ENCODE peak calls at places on chromosome 2, in ten cellular contexts. I, E, W, U, F, Q, O, T, L and Y are unnamed samples.
A peak's percentile ranks its signal among the peaks of the same experiment; 100 is the strongest.

GRCh38 chr2:117854610-117855009 is 40.1 kb downstream of the DDX18 start:
- DNase-seq in O (no peak), Q (no peak), E (no peak), U (no peak), W (no peak), F (no peak), T (no peak), I (no peak), L (no peak), Y (no peak)

GRCh38 chr2:241540766-241541561 is 17.6 kb upstream of the BOK start:
- DNase-seq in T (peak; percentile 29), I (peak; percentile 26), O (no peak), L (no peak), U (no peak), Q (peak; percentile 11), F (peak; percentile 53), E (peak; percentile 100), W (peak; percentile 73), Y (peak; percentile 73)

GRCh38 chr2:162297925-162298552 is 20.4 kb downstream of the IFIH1 start:
- DNase-seq in W (peak; percentile 77), Q (no peak), L (peak; percentile 66), O (peak; percentile 61), F (peak; percentile 60), U (no peak), E (no peak), I (peak; percentile 77), T (peak; percentile 15), Y (peak; percentile 86)

GRCh38 chr2:15050483-15050882 is 418.0 kb downstream of the LRATD1 start:
- DNase-seq in E (no peak), I (peak; percentile 4), W (no peak), T (peak; percentile 88), Q (peak; percentile 87), F (no peak), L (no peak), O (peak; percentile 45), U (no peak), Y (peak; percentile 59)

GRCh38 chr2:159635006-159635746 is 18.8 kb upstream of the BAZ2B start:
- DNase-seq in F (no peak), W (no peak), E (no peak), U (no peak), I (no peak), O (no peak), T (no peak), Q (no peak), L (no peak), Y (no peak)

GRCh38 chr2:18525236-18525635 is 35.2 kb downstream of the RDH14 start:
- DNase-seq in O (no peak), Q (no peak), T (no peak), I (no peak), U (no peak), F (no peak), E (no peak), L (no peak), W (no peak), Y (no peak)

GRCh38 chr2:197538412-197538811 is 22.5 kb downstream of the MOB4 start:
- DNase-seq in E (no peak), O (no peak), I (no peak), F (no peak), U (no peak), T (no peak), L (no peak), Q (no peak), W (no peak), Y (no peak)

GRCh38 chr2:177164584-177165052 is 48.0 kb upstream of the HNRNPA3 start:
- DNase-seq in F (peak; percentile 70), L (peak; percentile 77), Q (peak; percentile 1), T (peak; percentile 65), E (peak; percentile 68), U (peak; percentile 86), W (peak; percentile 84), O (peak; percentile 84), I (peak; percentile 75), Y (peak; percentile 89)

GRCh38 chr2:160221391-160222276 is 21.6 kb upstream of the ITGB6 start:
- DNase-seq in U (no peak), F (no peak), I (peak; percentile 88), Q (no peak), T (no peak), W (no peak), O (peak; percentile 31), L (no peak), E (no peak), Y (peak; percentile 79)

GRCh38 chr2:46188041-46188715 is 109.0 kb upstream of the EPAS1 start:
- DNase-seq in W (no peak), U (peak; percentile 71), O (no peak), F (no peak), E (no peak), Q (no peak), L (no peak), T (no peak), I (no peak), Y (no peak)

GRCh38 chr2:105582952-105583660 is 161.6 kb upstream of the NCK2 start:
- DNase-seq in I (no peak), L (no peak), O (no peak), U (no peak), E (no peak), W (no peak), F (no peak), T (no peak), Q (no peak), Y (no peak)

GRCh38 chr2:1603521-1603920 is 140.8 kb downstream of the PXDN start:
- DNase-seq in W (no peak), L (no peak), F (no peak), I (no peak), T (no peak), O (no peak), U (no peak), Q (no peak), E (peak; percentile 48), Y (no peak)

GRCh38 chr2:127105656-127106456 is 1.1 kb downstream of the BIN1 start:
- DNase-seq in F (no peak), L (peak; percentile 23), I (peak; percentile 52), Q (no peak), O (no peak), E (peak; percentile 87), U (peak; percentile 74), W (no peak), T (no peak), Y (peak; percentile 46)

GRCh38 chr2:208586516-208586915 is 179.9 kb downstream of the PTH2R start:
- DNase-seq in U (no peak), E (no peak), O (no peak), I (no peak), F (no peak), T (no peak), Q (no peak), L (no peak), W (no peak), Y (no peak)

GRCh38 chr2:189609853-189610252 is 29.3 kb upstream of the SLC40A1 start:
- DNase-seq in T (no peak), F (no peak), E (no peak), W (no peak), Q (no peak), I (no peak), O (no peak), L (no peak), U (no peak), Y (no peak)

GRCh38 chr2:23556929-23557328 is 171.9 kb downstream of the KLHL29 start:
- DNase-seq in O (no peak), I (no peak), F (no peak), U (no peak), W (no peak), E (no peak), L (no peak), Q (no peak), T (no peak), Y (no peak)

GRCh38 chr2:147057931-147058491 is 786.8 kb upstream of the ACVR2A start:
- DNase-seq in U (no peak), T (no peak), W (no peak), E (no peak), F (no peak), O (no peak), I (no peak), Q (no peak), L (no peak), Y (no peak)

GRCh38 chr2:32825291-32825712 is 121.5 kb upstream of the LTBP1 start:
- DNase-seq in O (no peak), Q (no peak), T (no peak), U (no peak), E (no peak), L (no peak), F (no peak), I (peak; percentile 61), W (no peak), Y (peak; percentile 7)

GRCh38 chr2:178088774-178089173 is 16.2 kb upstream of the PDE11A start:
- DNase-seq in U (no peak), L (no peak), W (no peak), E (no peak), O (no peak), I (no peak), F (no peak), T (no peak), Q (no peak), Y (no peak)